ENCODE peak calls at places on chromosomes 16 and 17, in eight cellular contexts. W is HFFc6; F is Right ventricle myocardium superior; Y is T-helper 2 cell; R is frontal cortex; S is ACHN; U is activated CD4-positive, CD25-positive, alpha-beta regulatory T cell; G is Right ventricle myocardium inferior. Z is an unnamed sample.

GRCh38 chr17:77496401-77496801 is 355.6 kb downstream of the SEC14L1 start:
- DNase-seq in S (no peak), F (no peak), W (no peak), R (peak), Y (no peak), G (no peak), U (no peak), Z (no peak)

GRCh38 chr17:18093616-18094408 is 6.1 kb downstream of the DRG2 start:
- DNase-seq in R (no peak), Y (no peak), U (no peak), G (peak), F (peak), S (peak), W (peak), Z (no peak)

GRCh38 chr17:37642706-37643105 is 540 bp downstream of the DDX52 start:
- DNase-seq in S (peak), F (no peak), G (no peak), W (peak), U (no peak), Y (no peak), R (no peak), Z (no peak)

GRCh38 chr17:66472123-66472522 is 169.7 kb downstream of the PRKCA start:
- DNase-seq in G (no peak), U (no peak), Y (no peak), R (no peak), S (no peak), W (no peak), F (no peak), Z (no peak)

GRCh38 chr16:13907431-13907830 is 12.5 kb upstream of the ERCC4 start:
- DNase-seq in W (no peak), G (no peak), S (no peak), R (no peak), Y (no peak), U (no peak), F (no peak), Z (no peak)

GRCh38 chr16:71376465-71377157 is 18.1 kb downstream of the CALB2 start:
- DNase-seq in R (no peak), W (no peak), Y (no peak), S (no peak), G (no peak), U (no peak), F (no peak), Z (no peak)

GRCh38 chr16:89114159-89114981 is 20.7 kb downstream of the ACSF3 start:
- DNase-seq in G (no peak), Y (peak), R (no peak), U (no peak), S (no peak), W (peak), F (no peak), Z (no peak)

GRCh38 chr16:69890114-69890890 is 60.8 kb upstream of the CLEC18A start:
- DNase-seq in U (no peak), Y (no peak), S (no peak), G (no peak), F (peak), R (peak), W (no peak), Z (peak)

GRCh38 chr16:88769617-88770458 is 15.2 kb downstream of the PIEZO1 start:
- DNase-seq in S (peak), R (no peak), W (no peak), U (no peak), F (no peak), G (no peak), Y (no peak), Z (no peak)

GRCh38 chr16:71585318-71585703 is 8.4 kb upstream of the TAT start:
- DNase-seq in Y (no peak), R (no peak), W (no peak), S (no peak), U (no peak), F (no peak), G (no peak), Z (no peak)

GRCh38 chr17:15031971-15032370 is 233.2 kb downstream of the PMP22 start:
- DNase-seq in R (no peak), G (no peak), Y (no peak), W (no peak), F (no peak), U (no peak), S (no peak), Z (no peak)

GRCh38 chr17:63156986-63157385 is 191.0 kb downstream of the TANC2 start:
- DNase-seq in W (no peak), U (no peak), F (no peak), R (no peak), G (no peak), S (no peak), Y (no peak), Z (no peak)

GRCh38 chr16:65426484-65426883 is 304.6 kb upstream of the CDH11 start:
- DNase-seq in W (no peak), S (no peak), F (no peak), U (no peak), R (no peak), Y (no peak), G (no peak), Z (no peak)

GRCh38 chr17:40854175-40854814 is 12.7 kb downstream of the KRT12 start:
- DNase-seq in Y (no peak), G (no peak), F (no peak), W (peak), S (peak), U (no peak), R (no peak), Z (no peak)

GRCh38 chr16:21081329-21081728 is 69.3 kb downstream of the DNAH3 start:
- DNase-seq in S (no peak), Y (no peak), G (no peak), F (no peak), W (no peak), U (no peak), R (no peak), Z (no peak)

GRCh38 chr17:48593126-48593829 is at the start of gene HOXB5:
- DNase-seq in F (no peak), G (no peak), W (no peak), R (no peak), S (no peak), U (no peak), Y (no peak), Z (no peak)

GRCh38 chr17:17551361-17551760 is 40.1 kb downstream of the PEMT start:
- DNase-seq in U (no peak), W (no peak), Y (no peak), S (no peak), R (no peak), G (peak), F (peak), Z (no peak)

GRCh38 chr16:13957197-13958078 is 37.5 kb downstream of the ERCC4 start:
- DNase-seq in U (no peak), F (peak), R (peak), Y (no peak), W (peak), G (peak), S (peak), Z (peak)

GRCh38 chr16:18936727-18937340 is 10.6 kb upstream of the SMG1 start:
- DNase-seq in F (no peak), G (no peak), W (no peak), R (no peak), S (no peak), U (no peak), Y (no peak), Z (no peak)

GRCh38 chr16:29307598-29308507 is 98.7 kb downstream of the NPIPB11 start:
- DNase-seq in G (peak), U (no peak), S (no peak), W (peak), F (peak), Y (no peak), R (no peak), Z (no peak)

GRCh38 chr16:23369416-23369815 is 67.3 kb downstream of the SCNN1B start:
- DNase-seq in F (no peak), Y (no peak), R (no peak), S (no peak), U (no peak), G (no peak), W (no peak), Z (no peak)

GRCh38 chr16:9955677-9956076 is 226.6 kb downstream of the GRIN2A start:
- DNase-seq in Y (no peak), G (no peak), U (no peak), F (no peak), S (no peak), W (no peak), R (no peak), Z (no peak)

GRCh38 chr16:53159781-53160436 is 105.1 kb downstream of the CHD9 start:
- DNase-seq in G (no peak), F (no peak), R (peak), S (peak), W (peak), Y (peak), U (no peak), Z (peak)

GRCh38 chr16:652454-653021 is 3.4 kb downstream of the WDR90 start:
- DNase-seq in F (no peak), S (no peak), R (no peak), G (no peak), W (no peak), U (no peak), Y (no peak), Z (no peak)

GRCh38 chr16:80776856-80777255 is 27.5 kb downstream of the CDYL2 start:
- DNase-seq in W (no peak), S (no peak), Y (no peak), R (no peak), F (no peak), U (no peak), G (no peak), Z (no peak)

Z was measured in COR-L47.